ENCODE peak calls at places on chromosomes 12 and 14, in six cellular contexts. F is HCT116, Z is K562, I is GM12878, T is H1, X is HepG2. U is an unnamed sample.

GRCh38 chr14:65549429-65549828 is 136.9 kb downstream of the FUT8 start:
- DNase-seq in X (no peak), Z (no peak), T (no peak), I (no peak), F (no peak), U (no peak)

GRCh38 chr14:63901434-63902085 is 48.8 kb downstream of the SYNE2 start:
- DNase-seq in X (no peak), F (no peak), Z (no peak), T (no peak), I (no peak), U (peak; percentile 60)

GRCh38 chr12:84772281-84772680 is 140.3 kb downstream of the SLC6A15 start:
- DNase-seq in F (no peak), I (no peak), Z (no peak), X (no peak), T (no peak), U (peak; percentile 1)

GRCh38 chr12:18068355-18068754 is 21.6 kb downstream of the RERGL start:
- DNase-seq in X (no peak), T (no peak), Z (no peak), F (no peak), I (no peak), U (no peak)

GRCh38 chr14:24673534-24674203 is 39.7 kb upstream of the GZMB start:
- DNase-seq in I (peak; percentile 71), F (no peak), X (no peak), Z (no peak), T (no peak), U (no peak)

GRCh38 chr12:1911598-1912575 is 6.6 kb downstream of the CACNA2D4 start:
- DNase-seq in F (no peak), Z (peak; percentile 2), I (no peak), T (peak; percentile 40), X (no peak), U (no peak)

GRCh38 chr12:90999946-91000345 is 4.8 kb downstream of the EPYC start:
- DNase-seq in I (no peak), Z (no peak), X (no peak), F (no peak), T (no peak), U (peak; percentile 48)

GRCh38 chr12:65464930-65465329 is 186.4 kb downstream of the MSRB3 start:
- DNase-seq in I (no peak), X (no peak), Z (no peak), T (no peak), F (no peak), U (peak; percentile 96)

GRCh38 chr12:52186135-52186840 is 5.5 kb downstream of the KRT80 start:
- DNase-seq in I (no peak), X (peak; percentile 39), F (no peak), T (no peak), Z (no peak), U (peak; percentile 87)

GRCh38 chr14:67964391-67964812 is 144.8 kb downstream of the RAD51B start:
- DNase-seq in T (no peak), F (no peak), I (no peak), X (no peak), Z (no peak), U (peak; percentile 40)

GRCh38 chr14:28767851-28768548 is 1.4 kb downstream of the FOXG1 start:
- DNase-seq in T (peak; percentile 88), F (no peak), I (no peak), X (no peak), Z (peak; percentile 46), U (no peak)

GRCh38 chr12:72546106-72546505 is 273.9 kb downstream of the TRHDE start:
- DNase-seq in I (no peak), X (no peak), Z (no peak), T (no peak), F (no peak), U (peak; percentile 73)

GRCh38 chr14:64738306-64738879 is 34.2 kb downstream of the PLEKHG3 start:
- DNase-seq in F (no peak), Z (no peak), X (no peak), I (no peak), T (no peak), U (no peak)

GRCh38 chr12:171743-172705 is 41.9 kb downstream of the SLC6A12 start:
- DNase-seq in T (no peak), I (no peak), Z (peak; percentile 50), X (no peak), F (no peak), U (no peak)

GRCh38 chr12:27338473-27338872 is 5.8 kb downstream of the BMAL2 start:
- DNase-seq in X (no peak), T (no peak), Z (no peak), F (no peak), I (no peak), U (no peak)

GRCh38 chr14:33475623-33476022 is 475.3 kb downstream of the EGLN3 start:
- DNase-seq in Z (no peak), X (peak; percentile 58), I (no peak), T (peak; percentile 76), F (no peak), U (no peak)

GRCh38 chr14:25006961-25007795 is 42.8 kb downstream of the STXBP6 start:
- DNase-seq in X (peak; percentile 70), I (no peak), T (no peak), F (no peak), Z (no peak), U (peak; percentile 95)

GRCh38 chr12:93292213-93292612 is 85.5 kb upstream of the NUDT4 start:
- DNase-seq in T (no peak), I (no peak), X (no peak), F (no peak), Z (no peak), U (no peak)

GRCh38 chr12:112992541-112993398 is 14.5 kb downstream of the OAS2 start:
- DNase-seq in T (peak; percentile 91), F (peak; percentile 61), I (no peak), Z (peak; percentile 84), X (peak; percentile 63), U (peak; percentile 53)

GRCh38 chr12:65632131-65632855 is 192.0 kb upstream of the HMGA2 start:
- DNase-seq in Z (no peak), T (no peak), X (no peak), I (no peak), F (no peak), U (peak; percentile 75)

GRCh38 chr12:81077329-81077685 is 572 bp upstream of the ACSS3 start:
- DNase-seq in X (peak; percentile 79), I (no peak), Z (no peak), F (no peak), T (no peak), U (no peak)

GRCh38 chr12:28536088-28536487 is 345.8 kb downstream of the CCDC91 start:
- DNase-seq in X (no peak), T (no peak), Z (no peak), F (no peak), I (no peak), U (peak; percentile 85)

GRCh38 chr12:50401383-50402155 is 884 bp downstream of the LARP4 start:
- DNase-seq in F (no peak), X (no peak), I (no peak), T (no peak), Z (no peak), U (peak; percentile 51)

GRCh38 chr12:103495783-103496456 is at the start of gene C12orf42:
- DNase-seq in I (peak; percentile 63), T (peak; percentile 76), F (peak; percentile 12), Z (peak; percentile 16), X (no peak), U (no peak)

DNA sequence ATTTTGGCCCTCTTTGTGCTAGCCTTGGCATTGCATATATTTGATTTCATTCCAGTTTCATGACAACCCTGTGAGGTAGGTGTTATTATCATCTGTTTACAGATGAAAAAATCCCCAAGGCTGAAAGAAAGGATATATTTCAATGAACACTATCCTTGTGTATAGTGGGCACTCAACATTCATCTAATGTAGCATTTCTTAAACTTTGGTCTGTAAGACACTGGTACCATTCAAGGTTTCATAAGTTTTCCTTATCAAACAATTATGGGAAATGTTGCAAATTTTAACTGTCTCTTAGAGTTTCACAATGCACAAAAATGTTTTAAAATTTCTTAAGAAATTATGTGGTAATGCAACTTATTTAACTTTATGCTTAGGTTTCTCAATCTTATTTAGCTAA is 44.3 kb downstream of the ATP23 start:
- DNase-seq in Z (no peak), F (no peak), X (no peak), I (no peak), T (no peak), U (no peak)
- TF ChIP-seq RAD21 in Z (no peak), F (no peak), X (no peak), I (no peak), T (no peak), U (no peak)

GRCh38 chr12:57590892-57591566 is at the start of gene PIP4K2C:
- DNase-seq in T (peak; percentile 90), F (peak; percentile 61), Z (peak; percentile 94), I (peak; percentile 44), X (peak; percentile 77), U (peak; percentile 23)
- TF ChIP-seq POLR2A in T (peak; percentile 67), F (peak; percentile 89), Z (peak; percentile 78), I (peak; percentile 93), X (peak; percentile 73), U (no peak)

GRCh38 chr14:105488781-105489606 is 2.1 kb upstream of the TEDC1 start:
- DNase-seq in I (no peak), Z (no peak), T (no peak), F (no peak), X (no peak), U (no peak)
- H3K9ac ChIP-seq in I (peak overlapping the region; percentile 19), Z (no peak overlapping the region), T (no peak overlapping the region), F (peak overlapping the region; percentile 97), X (peak overlapping the region; percentile 84), U (no peak overlapping the region)

DNA sequence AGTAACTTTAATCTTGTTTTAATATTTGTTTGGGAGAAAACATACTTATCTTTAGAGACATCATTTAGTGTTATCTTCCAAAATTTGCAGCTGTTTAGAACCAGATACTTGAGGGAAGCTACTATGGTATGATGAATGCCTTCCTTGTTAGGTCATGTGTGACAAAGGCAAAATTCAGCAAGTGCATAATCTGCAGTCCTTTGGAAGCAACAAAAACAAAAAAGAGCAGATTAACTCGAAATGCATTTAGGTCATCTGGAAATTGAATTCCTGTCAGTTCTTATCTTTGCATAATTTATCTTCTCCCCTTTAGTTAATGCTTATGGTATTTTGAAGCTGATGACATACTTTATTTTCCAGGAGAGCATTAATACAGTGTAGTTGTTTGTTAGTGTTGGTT is 3.5 kb downstream of the FBXO34 start:
- DNase-seq in T (no peak), I (no peak), F (no peak), Z (no peak), X (no peak), U (peak; percentile 84)
- TF ChIP-seq RAD21 in T (no peak), I (no peak), F (no peak), Z (no peak), X (no peak), U (no peak)

GRCh38 chr14:21015312-21015711 is 9.5 kb downstream of the NDRG2 start:
- DNase-seq in Z (no peak), I (no peak), T (no peak), X (no peak), F (no peak), U (no peak)
- TF ChIP-seq POLR2A in Z (no peak), I (no peak), T (no peak), X (no peak), F (no peak), U (no peak)

GRCh38 chr12:109833307-109834189 is at the start of gene TRPV4:
- DNase-seq in X (no peak), I (no peak), Z (peak; percentile 35), T (peak; percentile 77), F (no peak), U (peak; percentile 23)
- H3K9ac ChIP-seq in X (peak within 1 kb of the TSS; percentile 21), I (no peak within 1 kb of the TSS), Z (no peak within 1 kb of the TSS), T (no peak within 1 kb of the TSS), F (no peak within 1 kb of the TSS), U (peak within 1 kb of the TSS; percentile 52)

GRCh38 chr14:90791481-90791880 is 24.7 kb downstream of the TTC7B start:
- DNase-seq in T (no peak), X (no peak), Z (no peak), F (no peak), I (no peak), U (no peak)
- TF ChIP-seq RAD21 in T (no peak), X (no peak), Z (no peak), F (no peak), I (no peak), U (no peak)

GRCh38 chr12:26274441-26275312 is 79.3 kb downstream of the SSPN start:
- DNase-seq in I (peak; percentile 94), Z (peak; percentile 81), X (peak; percentile 96), T (no peak), F (peak; percentile 71), U (peak; percentile 100)
- TF ChIP-seq POLR2A in I (peak; percentile 40), Z (peak; percentile 66), X (no peak), T (no peak), F (no peak), U (no peak)